ENCODE peak calls at places on chromosomes 13 and 19, in five cellular contexts. One of them, this sample, is unnamed.

GRCh38 chr19:38727868-38728660 is 16.2 kb downstream of the CAPN12 start:
- DNase-seq in GM03348: no peak
- DNase-seq in activated naive CD8-positive, alpha-beta T cell treated with anti-CD3 and anti-CD28 coated beads, Interleukin-2, amount 10 ng/mL, durations not matched to agents 7 days and 5 days: no peak
- DNase-seq in fibroblast of villous mesenchyme: peak
- DNase-seq in activated naive CD4-positive, alpha-beta T cell treated with anti-CD3 and anti-CD28 coated beads, Interleukin-2, amount 50 U/mL, for 16 hours: no peak
- DNase-seq in this sample: no peak

GRCh38 chr13:85541476-85541875 is 257.7 kb downstream of the SLITRK6 start:
- DNase-seq in activated naive CD4-positive, alpha-beta T cell treated with anti-CD3 and anti-CD28 coated beads, Interleukin-2, amount 50 U/mL, for 16 hours: no peak
- DNase-seq in fibroblast of villous mesenchyme: no peak
- DNase-seq in GM03348: no peak
- DNase-seq in activated naive CD8-positive, alpha-beta T cell treated with anti-CD3 and anti-CD28 coated beads, Interleukin-2, amount 10 ng/mL, durations not matched to agents 7 days and 5 days: no peak
- DNase-seq in this sample: no peak

GRCh38 chr19:39524495-39524894 is 8.2 kb downstream of the EID2B start:
- DNase-seq in activated naive CD8-positive, alpha-beta T cell treated with anti-CD3 and anti-CD28 coated beads, Interleukin-2, amount 10 ng/mL, durations not matched to agents 7 days and 5 days: no peak
- DNase-seq in GM03348: no peak
- DNase-seq in activated naive CD4-positive, alpha-beta T cell treated with anti-CD3 and anti-CD28 coated beads, Interleukin-2, amount 50 U/mL, for 16 hours: no peak
- DNase-seq in fibroblast of villous mesenchyme: no peak
- DNase-seq in this sample: no peak

GRCh38 chr19:3459322-3459881 is 20.9 kb downstream of the SMIM24 start:
- DNase-seq in activated naive CD8-positive, alpha-beta T cell treated with anti-CD3 and anti-CD28 coated beads, Interleukin-2, amount 10 ng/mL, durations not matched to agents 7 days and 5 days: no peak
- DNase-seq in fibroblast of villous mesenchyme: peak
- DNase-seq in activated naive CD4-positive, alpha-beta T cell treated with anti-CD3 and anti-CD28 coated beads, Interleukin-2, amount 50 U/mL, for 16 hours: no peak
- DNase-seq in GM03348: peak
- DNase-seq in this sample: no peak

GRCh38 chr13:114078501-114079451 is 53.6 kb downstream of the RASA3 start:
- DNase-seq in activated naive CD8-positive, alpha-beta T cell treated with anti-CD3 and anti-CD28 coated beads, Interleukin-2, amount 10 ng/mL, durations not matched to agents 7 days and 5 days: peak
- DNase-seq in fibroblast of villous mesenchyme: peak
- DNase-seq in GM03348: peak
- DNase-seq in activated naive CD4-positive, alpha-beta T cell treated with anti-CD3 and anti-CD28 coated beads, Interleukin-2, amount 50 U/mL, for 16 hours: no peak
- DNase-seq in this sample: no peak

GRCh38 chr13:41709511-41709910 is 251.4 kb downstream of the VWA8 start:
- DNase-seq in activated naive CD4-positive, alpha-beta T cell treated with anti-CD3 and anti-CD28 coated beads, Interleukin-2, amount 50 U/mL, for 16 hours: no peak
- DNase-seq in activated naive CD8-positive, alpha-beta T cell treated with anti-CD3 and anti-CD28 coated beads, Interleukin-2, amount 10 ng/mL, durations not matched to agents 7 days and 5 days: no peak
- DNase-seq in fibroblast of villous mesenchyme: no peak
- DNase-seq in GM03348: no peak
- DNase-seq in this sample: no peak

GRCh38 chr13:91348906-91349435 is 1.5 kb downstream of the MIR17HG start:
- DNase-seq in activated naive CD4-positive, alpha-beta T cell treated with anti-CD3 and anti-CD28 coated beads, Interleukin-2, amount 50 U/mL, for 16 hours: peak
- DNase-seq in activated naive CD8-positive, alpha-beta T cell treated with anti-CD3 and anti-CD28 coated beads, Interleukin-2, amount 10 ng/mL, durations not matched to agents 7 days and 5 days: peak
- DNase-seq in GM03348: peak
- DNase-seq in fibroblast of villous mesenchyme: peak
- DNase-seq in this sample: peak

GRCh38 chr19:55196803-55197202 is 12.5 kb downstream of the PTPRH start:
- DNase-seq in GM03348: no peak
- DNase-seq in fibroblast of villous mesenchyme: no peak
- DNase-seq in activated naive CD4-positive, alpha-beta T cell treated with anti-CD3 and anti-CD28 coated beads, Interleukin-2, amount 50 U/mL, for 16 hours: no peak
- DNase-seq in activated naive CD8-positive, alpha-beta T cell treated with anti-CD3 and anti-CD28 coated beads, Interleukin-2, amount 10 ng/mL, durations not matched to agents 7 days and 5 days: no peak
- DNase-seq in this sample: no peak

GRCh38 chr19:33332248-33332647 is 29.9 kb upstream of the CEBPA start:
- DNase-seq in GM03348: no peak
- DNase-seq in activated naive CD4-positive, alpha-beta T cell treated with anti-CD3 and anti-CD28 coated beads, Interleukin-2, amount 50 U/mL, for 16 hours: no peak
- DNase-seq in activated naive CD8-positive, alpha-beta T cell treated with anti-CD3 and anti-CD28 coated beads, Interleukin-2, amount 10 ng/mL, durations not matched to agents 7 days and 5 days: no peak
- DNase-seq in fibroblast of villous mesenchyme: no peak
- DNase-seq in this sample: no peak

GRCh38 chr19:4149518-4150288 is 3.7 kb upstream of the CREB3L3 start:
- DNase-seq in GM03348: peak
- DNase-seq in activated naive CD4-positive, alpha-beta T cell treated with anti-CD3 and anti-CD28 coated beads, Interleukin-2, amount 50 U/mL, for 16 hours: no peak
- DNase-seq in fibroblast of villous mesenchyme: no peak
- DNase-seq in activated naive CD8-positive, alpha-beta T cell treated with anti-CD3 and anti-CD28 coated beads, Interleukin-2, amount 10 ng/mL, durations not matched to agents 7 days and 5 days: no peak
- DNase-seq in this sample: no peak

GRCh38 chr13:52156724-52157251 is 2.6 kb downstream of the NEK3 start:
- DNase-seq in activated naive CD4-positive, alpha-beta T cell treated with anti-CD3 and anti-CD28 coated beads, Interleukin-2, amount 50 U/mL, for 16 hours: no peak
- DNase-seq in GM03348: peak
- DNase-seq in activated naive CD8-positive, alpha-beta T cell treated with anti-CD3 and anti-CD28 coated beads, Interleukin-2, amount 10 ng/mL, durations not matched to agents 7 days and 5 days: no peak
- DNase-seq in fibroblast of villous mesenchyme: peak
- DNase-seq in this sample: no peak

GRCh38 chr19:17170538-17171297 is 44.4 kb upstream of the USE1 start:
- DNase-seq in GM03348: no peak
- DNase-seq in activated naive CD8-positive, alpha-beta T cell treated with anti-CD3 and anti-CD28 coated beads, Interleukin-2, amount 10 ng/mL, durations not matched to agents 7 days and 5 days: no peak
- DNase-seq in activated naive CD4-positive, alpha-beta T cell treated with anti-CD3 and anti-CD28 coated beads, Interleukin-2, amount 50 U/mL, for 16 hours: no peak
- DNase-seq in fibroblast of villous mesenchyme: no peak
- DNase-seq in this sample: no peak

GRCh38 chr13:31793246-31793645 is 53.9 kb downstream of the RXFP2 start:
- DNase-seq in fibroblast of villous mesenchyme: peak
- DNase-seq in GM03348: peak
- DNase-seq in activated naive CD8-positive, alpha-beta T cell treated with anti-CD3 and anti-CD28 coated beads, Interleukin-2, amount 10 ng/mL, durations not matched to agents 7 days and 5 days: no peak
- DNase-seq in activated naive CD4-positive, alpha-beta T cell treated with anti-CD3 and anti-CD28 coated beads, Interleukin-2, amount 50 U/mL, for 16 hours: no peak
- DNase-seq in this sample: no peak

GRCh38 chr13:54676526-54677113 is 1648.0 kb downstream of the OLFM4 start:
- DNase-seq in activated naive CD8-positive, alpha-beta T cell treated with anti-CD3 and anti-CD28 coated beads, Interleukin-2, amount 10 ng/mL, durations not matched to agents 7 days and 5 days: no peak
- DNase-seq in GM03348: no peak
- DNase-seq in fibroblast of villous mesenchyme: no peak
- DNase-seq in activated naive CD4-positive, alpha-beta T cell treated with anti-CD3 and anti-CD28 coated beads, Interleukin-2, amount 50 U/mL, for 16 hours: no peak
- DNase-seq in this sample: no peak

GRCh38 chr13:59823495-59823894 is 340.2 kb downstream of the DIAPH3 start:
- DNase-seq in fibroblast of villous mesenchyme: peak
- DNase-seq in activated naive CD8-positive, alpha-beta T cell treated with anti-CD3 and anti-CD28 coated beads, Interleukin-2, amount 10 ng/mL, durations not matched to agents 7 days and 5 days: no peak
- DNase-seq in GM03348: peak
- DNase-seq in activated naive CD4-positive, alpha-beta T cell treated with anti-CD3 and anti-CD28 coated beads, Interleukin-2, amount 50 U/mL, for 16 hours: no peak
- DNase-seq in this sample: no peak